ENCODE peak calls at places on chromosome 1, in seven cellular contexts. Y is GM13977, J is endodermal cell, T is mammary epithelial cell, R is NB4, E is epithelial cell of esophagus, G is ovary. L is an unnamed sample.

GRCh38 chr1:206117151-206117948 is at the start of gene AVPR1B:
- DNase-seq in T (peak), E (peak), R (peak), Y (no peak), G (peak), J (peak), L (peak)

GRCh38 chr1:8495928-8496401 is 178.1 kb downstream of the SLC45A1 start:
- DNase-seq in J (no peak), T (no peak), R (peak), Y (peak), E (peak), G (no peak), L (no peak)

GRCh38 chr1:58855351-58856165 is 71.7 kb upstream of the JUN start:
- DNase-seq in Y (no peak), T (no peak), J (no peak), G (no peak), E (peak), R (no peak), L (no peak)

GRCh38 chr1:30852026-30852425 is 56.5 kb downstream of the SDC3 start:
- DNase-seq in T (peak), E (peak), G (peak), J (no peak), Y (no peak), R (no peak), L (no peak)

GRCh38 chr1:100423832-100424337 is 71.6 kb downstream of the CDC14A start:
- DNase-seq in T (no peak), R (no peak), J (no peak), Y (peak), E (peak), G (no peak), L (no peak)

GRCh38 chr1:53543771-53544695 is 84.8 kb downstream of the DMRTB1 start:
- DNase-seq in J (no peak), E (no peak), R (no peak), Y (no peak), G (peak), T (no peak), L (no peak)

GRCh38 chr1:93629101-93630059 is 52.3 kb downstream of the BCAR3 start:
- DNase-seq in G (no peak), T (peak), J (no peak), E (peak), Y (peak), R (peak), L (no peak)

GRCh38 chr1:112518186-112518585 is 9.4 kb downstream of the WNT2B start:
- DNase-seq in Y (no peak), T (no peak), R (no peak), J (no peak), E (no peak), G (no peak), L (no peak)

GRCh38 chr1:22141948-22142314 is 966 bp downstream of the WNT4 start:
- DNase-seq in R (no peak), E (no peak), J (peak), T (no peak), Y (no peak), G (no peak), L (no peak)

GRCh38 chr1:3910049-3910731 is 10.1 kb upstream of the C1orf174 start:
- DNase-seq in R (no peak), E (no peak), T (no peak), J (no peak), Y (no peak), G (no peak), L (no peak)

GRCh38 chr1:57874426-57874825 is 450.6 kb upstream of the DAB1 start:
- DNase-seq in Y (no peak), R (no peak), T (no peak), J (no peak), G (no peak), E (no peak), L (no peak)

GRCh38 chr1:10529772-10530171 is 55.0 kb downstream of the PEX14 start:
- DNase-seq in Y (no peak), E (peak), J (peak), G (no peak), R (no peak), T (no peak), L (no peak)

GRCh38 chr1:2789986-2790581 is 11.4 kb downstream of the TTC34 start:
- DNase-seq in R (no peak), G (peak), E (no peak), Y (no peak), T (no peak), J (no peak), L (no peak)

GRCh38 chr1:233082778-233083550 is 132.6 kb downstream of the NTPCR start:
- DNase-seq in T (no peak), R (peak), E (no peak), G (no peak), Y (no peak), J (no peak), L (no peak)

GRCh38 chr1:148263128-148263905 is 111.2 kb upstream of the NBPF11 start:
- DNase-seq in E (peak), R (peak), G (peak), J (peak), Y (peak), T (peak), L (peak)

GRCh38 chr1:23370744-23371710 is 1.4 kb upstream of the ZNF436 start:
- DNase-seq in T (no peak), J (peak), R (peak), E (peak), Y (no peak), G (peak), L (no peak)

GRCh38 chr1:30111431-30111830 is 612.0 kb downstream of the MATN1 start:
- DNase-seq in T (peak), J (peak), G (peak), E (peak), Y (no peak), R (peak), L (no peak)

GRCh38 chr1:6205849-6206845 is at the start of gene RNF207:
- DNase-seq in T (peak), Y (peak), J (peak), R (peak), G (peak), E (peak), L (peak)

GRCh38 chr1:100866041-100866900 is 28.4 kb downstream of the EXTL2 start:
- DNase-seq in Y (peak), G (no peak), E (peak), J (no peak), T (peak), R (peak), L (no peak)

GRCh38 chr1:17892225-17892624 is 137.1 kb downstream of the ACTL8 start:
- DNase-seq in R (no peak), T (no peak), E (no peak), J (peak), Y (no peak), G (no peak), L (no peak)

GRCh38 chr1:238783633-238784032 is 602.7 kb upstream of the CHRM3 start:
- DNase-seq in Y (no peak), E (no peak), R (no peak), G (no peak), T (no peak), J (no peak), L (no peak)

DNA sequence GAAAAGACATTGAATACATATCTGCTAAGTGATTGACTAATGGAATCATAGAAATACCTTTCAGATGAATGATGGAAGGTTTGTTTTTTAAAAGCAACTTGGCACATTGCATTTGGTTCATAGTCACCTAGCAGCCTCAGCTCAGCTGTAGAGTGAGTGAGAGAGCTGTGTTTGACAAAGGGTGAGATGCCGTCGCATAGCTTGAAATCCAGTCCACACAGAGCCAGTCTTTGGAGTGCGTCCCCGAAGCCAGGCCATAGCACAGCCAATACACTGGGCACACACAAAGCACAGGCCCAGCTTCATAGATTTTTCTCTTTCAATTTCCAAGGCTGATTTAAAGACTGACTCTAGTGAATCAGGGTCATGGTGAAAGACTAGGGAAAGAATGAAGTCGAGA is 101.0 kb upstream of the IRF2BP2 start:
- DNase-seq in E (no peak), T (no peak), G (no peak), Y (no peak), J (no peak), R (no peak), L (peak)
- TF ChIP-seq CTCF in E (no peak), T (no peak), G (no peak), Y (no peak), J (no peak), R (no peak), L (no peak)

GRCh38 chr1:108692724-108693655 is 880 bp downstream of the PRPF38B start:
- DNase-seq in G (peak), T (peak), E (peak), J (no peak), R (peak), Y (peak), L (no peak)
- TF ChIP-seq CTCF in G (no peak), T (peak), E (peak), J (peak), R (no peak), Y (no peak), L (peak)

DNA sequence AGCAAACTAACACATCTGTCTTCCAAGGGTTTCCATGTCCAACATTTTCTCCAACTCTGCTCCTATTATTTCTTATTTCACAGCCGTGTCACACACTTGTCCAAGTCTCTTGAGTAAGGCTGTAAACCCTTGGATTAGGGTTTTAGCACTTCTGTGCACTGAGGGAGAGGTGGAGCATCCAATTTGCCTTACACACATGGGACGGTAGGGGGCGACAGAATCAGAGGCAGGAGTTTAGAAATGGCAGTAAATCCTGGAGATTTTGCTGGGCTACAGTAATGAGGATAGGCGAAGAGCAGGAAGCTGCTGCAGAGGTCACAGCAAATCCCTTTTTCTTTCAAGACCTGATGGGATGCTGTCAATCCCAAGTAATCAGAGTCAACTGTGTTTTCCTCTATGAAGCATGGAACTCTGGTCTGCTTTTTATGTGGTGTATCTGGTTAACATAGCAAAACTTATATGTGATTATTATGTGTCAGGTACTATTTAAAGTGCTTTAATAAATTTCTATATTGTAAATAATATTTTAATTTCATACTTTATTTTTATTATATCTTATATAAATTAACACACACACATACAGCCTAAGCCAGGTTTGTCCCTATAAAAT is 15.4 kb upstream of the LCE5A start:
- DNase-seq in E (peak), G (no peak), Y (no peak), T (no peak), R (peak), J (peak), L (no peak)
- TF ChIP-seq CTCF in E (peak), G (no peak), Y (peak), T (peak), R (peak), J (no peak), L (no peak)

DNA sequence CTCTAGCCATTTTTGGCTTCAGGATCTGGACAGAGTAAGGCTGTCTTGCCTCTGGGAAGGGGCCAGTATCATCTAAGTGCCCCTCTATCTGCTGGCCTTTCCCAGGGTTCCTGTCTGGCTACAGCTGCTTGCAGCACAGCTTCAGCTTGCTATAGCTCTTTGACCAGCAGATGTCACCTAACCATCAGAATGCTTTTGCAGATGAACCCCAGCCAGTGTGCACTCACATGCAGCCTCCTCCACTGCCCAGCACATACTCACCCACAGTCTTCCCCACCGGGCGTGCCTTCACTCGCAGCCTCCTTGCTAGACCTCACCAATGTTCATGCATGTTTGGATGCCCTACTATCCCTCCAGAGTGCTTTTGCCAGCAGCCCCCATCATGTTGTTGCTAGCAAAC is 769.0 kb downstream of the BRINP3 start:
- DNase-seq in G (no peak), Y (no peak), J (peak), T (peak), R (peak), E (peak), L (no peak)
- TF ChIP-seq CTCF in G (no peak), Y (peak), J (peak), T (peak), R (no peak), E (peak), L (peak)

GRCh38 chr1:25691211-25691610 is 74.6 kb downstream of the MAN1C1 start:
- DNase-seq in J (no peak), Y (no peak), R (no peak), T (no peak), G (no peak), E (no peak), L (no peak)

GRCh38 chr1:25690396-25690956 is 73.9 kb downstream of the MAN1C1 start:
- DNase-seq in E (no peak), T (no peak), G (no peak), R (no peak), Y (no peak), J (no peak), L (no peak)

GRCh38 chr1:25694591-25695007 is 78.0 kb downstream of the MAN1C1 start:
- DNase-seq in J (no peak), T (no peak), G (no peak), R (no peak), Y (no peak), E (no peak), L (no peak)

GRCh38 chr1:25694167-25694566 is 77.6 kb downstream of the MAN1C1 start:
- DNase-seq in J (no peak), G (peak), Y (no peak), T (no peak), R (no peak), E (no peak), L (no peak)

GRCh38 chr1:25692560-25692959 is 76.0 kb downstream of the MAN1C1 start:
- DNase-seq in J (peak), T (no peak), G (no peak), Y (peak), E (no peak), R (peak), L (no peak)
- TF ChIP-seq CTCF in J (peak), T (peak), G (no peak), Y (peak), E (peak), R (peak), L (peak)

GRCh38 chr1:167161762-167162161 is 58.9 kb upstream of the POU2F1 start:
- DNase-seq in E (no peak), Y (no peak), G (no peak), R (no peak), T (no peak), J (no peak), L (no peak)
- TF ChIP-seq CTCF in E (no peak), Y (no peak), G (no peak), R (no peak), T (no peak), J (no peak), L (no peak)

GRCh38 chr1:154404511-154404931 is 622 bp upstream of the IL6R start:
- DNase-seq in E (no peak), R (peak), J (peak), T (no peak), G (no peak), Y (no peak), L (no peak)

GRCh38 chr1:154406572-154406879 is 1.4 kb downstream of the IL6R start:
- DNase-seq in J (no peak), T (no peak), E (no peak), Y (no peak), G (no peak), R (no peak), L (no peak)

GRCh38 chr1:154407021-154407865 is 2.1 kb downstream of the IL6R start:
- DNase-seq in R (peak), Y (peak), T (peak), J (peak), G (no peak), E (peak), L (no peak)

GRCh38 chr1:154404984-154405761 is at the start of gene IL6R:
- DNase-seq in E (peak), J (peak), Y (peak), G (peak), R (peak), T (peak), L (peak)

DNA sequence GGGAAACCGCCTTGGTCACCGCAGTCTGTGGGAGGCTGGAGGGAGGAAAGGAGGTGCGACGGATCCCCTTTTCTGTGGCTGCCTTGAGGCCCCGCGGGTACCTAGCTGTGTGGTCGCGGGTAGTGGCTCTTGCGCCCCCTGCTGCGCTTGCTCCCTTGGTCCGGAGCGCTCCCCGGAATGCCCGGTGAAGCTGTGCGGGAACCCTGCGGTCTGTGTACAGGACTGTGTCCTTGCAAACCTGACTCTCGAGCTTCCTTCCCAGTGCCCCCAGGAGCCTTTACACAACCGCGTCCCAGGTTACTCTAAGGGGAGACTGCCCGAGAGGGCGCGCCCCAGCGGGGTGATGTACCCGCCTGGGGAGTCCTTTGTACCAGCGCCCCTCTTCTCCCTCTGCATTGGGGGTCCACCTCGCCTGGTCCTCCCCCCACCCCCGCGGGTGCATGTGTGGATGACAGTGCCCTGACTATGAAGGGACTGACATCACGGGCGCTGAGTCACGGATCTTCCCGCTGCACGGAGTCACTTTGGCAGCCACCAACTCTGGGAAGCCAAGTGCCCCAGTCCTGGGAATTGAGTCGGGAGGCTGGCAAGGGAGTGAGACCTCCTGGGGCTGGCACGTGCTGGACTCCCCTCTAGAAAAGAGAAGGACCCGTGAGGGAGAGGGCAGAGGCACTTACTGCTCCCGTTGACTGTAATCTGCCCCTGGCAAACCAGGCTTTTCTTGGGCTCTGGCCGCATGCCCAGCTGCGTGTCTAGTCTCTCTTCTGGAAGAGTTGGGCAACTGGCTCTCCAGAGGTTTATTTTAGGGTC is 824 bp downstream of the IL6R start:
- DNase-seq in G (peak), E (peak), Y (no peak), J (peak), T (peak), R (peak), L (no peak)
- TF ChIP-seq CTCF in G (peak), E (peak), Y (peak), J (no peak), T (peak), R (peak), L (peak)

DNA sequence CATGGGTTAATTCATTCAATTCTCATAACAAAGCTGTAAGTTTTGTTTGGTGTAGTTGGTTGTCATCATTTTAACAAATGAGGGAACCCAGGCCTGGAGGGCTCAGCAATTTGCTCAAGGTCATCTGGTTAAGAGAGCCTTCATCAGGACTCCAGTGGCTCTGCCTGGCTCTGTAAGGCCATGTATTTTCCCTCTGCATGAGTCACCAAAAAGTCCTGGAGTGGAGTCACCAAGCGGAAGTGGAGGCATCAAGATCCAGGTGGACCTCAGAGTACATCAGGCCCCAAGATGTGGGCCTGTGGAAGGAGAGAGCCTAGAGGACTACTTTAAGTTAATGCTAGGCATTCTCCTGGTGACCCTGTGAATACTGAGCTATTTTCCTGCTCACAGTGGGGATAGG is 30.0 kb upstream of the RBM15 start:
- DNase-seq in R (no peak), T (peak), Y (no peak), E (peak), J (peak), G (no peak), L (no peak)
- TF ChIP-seq CTCF in R (no peak), T (no peak), Y (no peak), E (no peak), J (no peak), G (no peak), L (no peak)

L was measured in type B pancreatic cell.